ENCODE peak calls at places on chromosomes 6 and 20, in six cellular contexts. W is AG08395; F is hypothalamus; N is activated CD4-positive, alpha-beta T cell treated with anti-CD3 and anti-CD28 coated beads for 24 hours; S is HT-29; M is prostate gland. V is an unnamed sample.

GRCh38 chr6:168992696-168993185 is 260.9 kb downstream of the THBS2 start:
- DNase-seq in N (no peak), F (no peak), W (no peak), S (no peak), M (no peak), V (no peak)

GRCh38 chr6:31510007-31510406 is 12.1 kb downstream of the MICB start:
- DNase-seq in W (no peak), N (no peak), S (no peak), F (no peak), M (no peak), V (no peak)

GRCh38 chr20:14334306-14334930 is 3.0 kb downstream of the FLRT3 start:
- DNase-seq in F (peak), S (peak), W (peak), N (no peak), M (peak), V (no peak)

GRCh38 chr20:53930651-53931504 is 139.5 kb downstream of the BCAS1 start:
- DNase-seq in W (peak), N (no peak), S (no peak), M (no peak), F (no peak), V (no peak)

GRCh38 chr6:161383951-161384350 is 110.1 kb upstream of the AGPAT4 start:
- DNase-seq in N (no peak), M (no peak), F (no peak), W (no peak), S (no peak), V (no peak)

GRCh38 chr6:27630727-27631613 is 158.1 kb upstream of the ZNF184 start:
- DNase-seq in M (peak), F (peak), S (peak), W (no peak), N (peak), V (no peak)

GRCh38 chr20:137668-138131 is 4.7 kb upstream of the DEFB126 start:
- DNase-seq in F (no peak), N (no peak), W (no peak), M (no peak), S (peak), V (no peak)

GRCh38 chr6:156828280-156828703 is 51.1 kb downstream of the ARID1B start:
- DNase-seq in S (no peak), N (peak), W (peak), M (no peak), F (no peak), V (no peak)

GRCh38 chr6:150282806-150283205 is 86.0 kb upstream of the IYD start:
- DNase-seq in F (no peak), M (no peak), W (no peak), S (no peak), N (no peak), V (no peak)

GRCh38 chr6:7050911-7051779 is 56.6 kb upstream of the RREB1 start:
- DNase-seq in N (no peak), S (peak), M (peak), F (peak), W (peak), V (no peak)